ENCODE peak calls at places on chromosomes 5 and 9, in eight cellular contexts. One of them, this sample, is unnamed.

GRCh38 chr5:32276173-32276853 is 36.4 kb downstream of the MTMR12 start:
- DNase-seq in lower leg skin: no peak
- DNase-seq in HFFc6: peak; percentile 28
- DNase-seq in astrocyte of the spinal cord: peak; percentile 51
- DNase-seq in A549: no peak
- DNase-seq in astrocyte of the cerebellum: no peak
- DNase-seq in heart right ventricle: no peak
- DNase-seq in colonic mucosa: no peak
- DNase-seq in this sample: peak; percentile 69

GRCh38 chr9:109440797-109441287 is 57.3 kb downstream of the PTPN3 start:
- DNase-seq in lower leg skin: peak; percentile 77
- DNase-seq in HFFc6: peak; percentile 86
- DNase-seq in astrocyte of the spinal cord: peak; percentile 88
- DNase-seq in A549: peak; percentile 90
- DNase-seq in astrocyte of the cerebellum: peak; percentile 82
- DNase-seq in heart right ventricle: no peak
- DNase-seq in colonic mucosa: peak; percentile 50
- DNase-seq in this sample: peak; percentile 35

GRCh38 chr9:92736816-92737606 is 27.6 kb downstream of the BICD2 start:
- DNase-seq in lower leg skin: no peak
- DNase-seq in HFFc6: no peak
- DNase-seq in astrocyte of the spinal cord: peak; percentile 22
- DNase-seq in A549: no peak
- DNase-seq in astrocyte of the cerebellum: peak; percentile 5
- DNase-seq in heart right ventricle: no peak
- DNase-seq in colonic mucosa: no peak
- DNase-seq in this sample: no peak

GRCh38 chr5:113156271-113156878 is 179.8 kb downstream of the DCP2 start:
- DNase-seq in lower leg skin: no peak
- DNase-seq in HFFc6: no peak
- DNase-seq in astrocyte of the spinal cord: no peak
- DNase-seq in A549: no peak
- DNase-seq in astrocyte of the cerebellum: no peak
- DNase-seq in heart right ventricle: no peak
- DNase-seq in colonic mucosa: no peak
- DNase-seq in this sample: no peak

GRCh38 chr9:137391411-137391754 is 31.6 kb downstream of the EXD3 start:
- DNase-seq in lower leg skin: no peak
- DNase-seq in HFFc6: no peak
- DNase-seq in astrocyte of the spinal cord: no peak
- DNase-seq in A549: no peak
- DNase-seq in astrocyte of the cerebellum: no peak
- DNase-seq in heart right ventricle: peak; percentile 56
- DNase-seq in colonic mucosa: peak; percentile 88
- DNase-seq in this sample: no peak

GRCh38 chr5:80884086-80884813 is 75.9 kb upstream of the RASGRF2 start:
- DNase-seq in lower leg skin: no peak
- DNase-seq in HFFc6: no peak
- DNase-seq in astrocyte of the spinal cord: no peak
- DNase-seq in A549: no peak
- DNase-seq in astrocyte of the cerebellum: no peak
- DNase-seq in heart right ventricle: no peak
- DNase-seq in colonic mucosa: no peak
- DNase-seq in this sample: no peak

GRCh38 chr5:33641722-33642505 is 201.1 kb downstream of the TARS1 start:
- DNase-seq in lower leg skin: no peak
- DNase-seq in HFFc6: peak; percentile 87
- DNase-seq in astrocyte of the spinal cord: peak; percentile 89
- DNase-seq in A549: no peak
- DNase-seq in astrocyte of the cerebellum: peak; percentile 64
- DNase-seq in heart right ventricle: no peak
- DNase-seq in colonic mucosa: no peak
- DNase-seq in this sample: peak; percentile 80

GRCh38 chr9:93575706-93576295 is 583 bp upstream of the PHF2 start:
- DNase-seq in lower leg skin: peak; percentile 51
- DNase-seq in HFFc6: peak; percentile 15
- DNase-seq in astrocyte of the spinal cord: peak; percentile 36
- DNase-seq in A549: peak; percentile 59
- DNase-seq in astrocyte of the cerebellum: no peak
- DNase-seq in heart right ventricle: peak; percentile 53
- DNase-seq in colonic mucosa: peak; percentile 54
- DNase-seq in this sample: no peak

GRCh38 chr9:123269316-123269715 is 930 bp upstream of the STRBP start:
- DNase-seq in lower leg skin: no peak
- DNase-seq in HFFc6: no peak
- DNase-seq in astrocyte of the spinal cord: no peak
- DNase-seq in A549: no peak
- DNase-seq in astrocyte of the cerebellum: no peak
- DNase-seq in heart right ventricle: no peak
- DNase-seq in colonic mucosa: no peak
- DNase-seq in this sample: no peak

GRCh38 chr9:90365646-90366045 is 277.0 kb downstream of the DIRAS2 start:
- DNase-seq in lower leg skin: no peak
- DNase-seq in HFFc6: no peak
- DNase-seq in astrocyte of the spinal cord: no peak
- DNase-seq in A549: no peak
- DNase-seq in astrocyte of the cerebellum: no peak
- DNase-seq in heart right ventricle: no peak
- DNase-seq in colonic mucosa: no peak
- DNase-seq in this sample: no peak

GRCh38 chr9:134358026-134358967 is 32.0 kb downstream of the RXRA start:
- DNase-seq in lower leg skin: no peak
- DNase-seq in HFFc6: no peak
- DNase-seq in astrocyte of the spinal cord: peak; percentile 32
- DNase-seq in A549: no peak
- DNase-seq in astrocyte of the cerebellum: no peak
- DNase-seq in heart right ventricle: peak; percentile 73
- DNase-seq in colonic mucosa: no peak
- DNase-seq in this sample: no peak

GRCh38 chr5:78405820-78406750 is 45.7 kb downstream of the SCAMP1 start:
- DNase-seq in lower leg skin: no peak
- DNase-seq in HFFc6: peak; percentile 50
- DNase-seq in astrocyte of the spinal cord: peak; percentile 52
- DNase-seq in A549: peak; percentile 33
- DNase-seq in astrocyte of the cerebellum: no peak
- DNase-seq in heart right ventricle: no peak
- DNase-seq in colonic mucosa: no peak
- DNase-seq in this sample: no peak

GRCh38 chr5:129245489-129245888 is 150.9 kb downstream of the ISOC1 start:
- DNase-seq in lower leg skin: no peak
- DNase-seq in HFFc6: no peak
- DNase-seq in astrocyte of the spinal cord: no peak
- DNase-seq in A549: no peak
- DNase-seq in astrocyte of the cerebellum: no peak
- DNase-seq in heart right ventricle: no peak
- DNase-seq in colonic mucosa: no peak
- DNase-seq in this sample: no peak

GRCh38 chr9:1989500-1989899 is 25.6 kb upstream of the SMARCA2 start:
- DNase-seq in lower leg skin: no peak
- DNase-seq in HFFc6: no peak
- DNase-seq in astrocyte of the spinal cord: no peak
- DNase-seq in A549: no peak
- DNase-seq in astrocyte of the cerebellum: no peak
- DNase-seq in heart right ventricle: no peak
- DNase-seq in colonic mucosa: no peak
- DNase-seq in this sample: no peak

GRCh38 chr9:1996156-1996555 is 19.0 kb upstream of the SMARCA2 start:
- DNase-seq in lower leg skin: no peak
- DNase-seq in HFFc6: no peak
- DNase-seq in astrocyte of the spinal cord: no peak
- DNase-seq in A549: no peak
- DNase-seq in astrocyte of the cerebellum: no peak
- DNase-seq in heart right ventricle: no peak
- DNase-seq in colonic mucosa: no peak
- DNase-seq in this sample: no peak

GRCh38 chr9:1997646-1998045 is 17.5 kb upstream of the SMARCA2 start:
- DNase-seq in lower leg skin: no peak
- DNase-seq in HFFc6: no peak
- DNase-seq in astrocyte of the spinal cord: no peak
- DNase-seq in A549: no peak
- DNase-seq in astrocyte of the cerebellum: no peak
- DNase-seq in heart right ventricle: no peak
- DNase-seq in colonic mucosa: no peak
- DNase-seq in this sample: no peak

GRCh38 chr9:1995084-1995483 is 20.1 kb upstream of the SMARCA2 start:
- DNase-seq in lower leg skin: no peak
- DNase-seq in HFFc6: no peak
- DNase-seq in astrocyte of the spinal cord: no peak
- DNase-seq in A549: no peak
- DNase-seq in astrocyte of the cerebellum: no peak
- DNase-seq in heart right ventricle: no peak
- DNase-seq in colonic mucosa: no peak
- DNase-seq in this sample: no peak

DNA sequence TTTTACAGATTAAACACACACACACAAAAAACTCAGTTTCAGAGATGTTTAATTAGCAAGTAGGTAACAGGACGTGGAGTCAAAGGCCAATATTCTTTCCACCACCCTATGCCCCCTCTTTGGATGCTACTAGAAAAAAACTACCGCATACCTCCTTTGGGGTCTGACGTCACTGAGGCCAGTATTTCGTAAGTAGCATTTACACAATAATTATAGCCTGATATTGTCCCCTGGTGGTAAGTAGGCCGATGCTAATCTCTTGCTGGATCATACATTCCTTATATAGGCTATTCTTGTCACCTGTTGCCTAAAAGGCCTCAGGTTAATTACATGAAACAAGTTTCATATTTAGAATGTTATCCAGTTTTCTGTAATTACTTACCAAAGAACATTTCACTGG is 21.0 kb upstream of the SMARCA2 start:
- DNase-seq in lower leg skin: no peak
- DNase-seq in HFFc6: no peak
- DNase-seq in astrocyte of the spinal cord: no peak
- DNase-seq in A549: no peak
- DNase-seq in astrocyte of the cerebellum: no peak
- DNase-seq in heart right ventricle: no peak
- DNase-seq in colonic mucosa: no peak
- DNase-seq in this sample: no peak
- TF ChIP-seq CTCF in lower leg skin: no peak
- TF ChIP-seq CTCF in HFFc6: no peak
- TF ChIP-seq CTCF in astrocyte of the spinal cord: no peak
- TF ChIP-seq CTCF in A549: no peak
- TF ChIP-seq CTCF in astrocyte of the cerebellum: no peak
- TF ChIP-seq CTCF in heart right ventricle: no peak
- TF ChIP-seq CTCF in colonic mucosa: no peak
- TF ChIP-seq CTCF in this sample: no peak

DNA sequence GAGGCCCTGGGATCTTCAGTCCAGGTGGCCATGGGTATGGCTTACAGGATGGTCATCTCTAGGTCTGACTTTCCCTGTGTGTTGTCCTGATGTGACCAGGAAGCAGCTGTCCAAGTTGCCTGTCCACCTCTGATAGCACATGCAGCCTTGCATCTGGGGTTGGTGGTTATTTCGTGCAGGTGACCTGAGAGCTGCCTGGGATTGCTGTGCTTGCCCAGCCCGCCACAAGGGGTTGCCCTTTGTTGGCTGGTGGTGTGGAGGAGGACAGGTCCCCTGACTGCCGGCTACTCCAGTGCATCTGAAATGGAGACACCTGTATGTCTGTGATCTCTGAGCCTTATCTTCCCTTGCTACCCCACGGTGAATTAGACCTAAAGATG is 212.6 kb downstream of the ARHGAP26 start:
- DNase-seq in lower leg skin: no peak
- DNase-seq in HFFc6: no peak
- DNase-seq in astrocyte of the spinal cord: no peak
- DNase-seq in A549: no peak
- DNase-seq in astrocyte of the cerebellum: no peak
- DNase-seq in heart right ventricle: no peak
- DNase-seq in colonic mucosa: no peak
- DNase-seq in this sample: no peak
- TF ChIP-seq CTCF in lower leg skin: no peak
- TF ChIP-seq CTCF in HFFc6: peak; percentile 49
- TF ChIP-seq CTCF in astrocyte of the spinal cord: peak; percentile 4
- TF ChIP-seq CTCF in A549: no peak
- TF ChIP-seq CTCF in astrocyte of the cerebellum: no peak
- TF ChIP-seq CTCF in heart right ventricle: peak; percentile 6
- TF ChIP-seq CTCF in colonic mucosa: no peak
- TF ChIP-seq CTCF in this sample: peak; percentile 9

GRCh38 chr9:135440620-135441019 is 39.0 kb upstream of the PPP1R26 start:
- DNase-seq in lower leg skin: no peak
- DNase-seq in HFFc6: no peak
- DNase-seq in astrocyte of the spinal cord: no peak
- DNase-seq in A549: peak; percentile 41
- DNase-seq in astrocyte of the cerebellum: no peak
- DNase-seq in heart right ventricle: no peak
- DNase-seq in colonic mucosa: no peak
- DNase-seq in this sample: no peak
- TF ChIP-seq CTCF in lower leg skin: no peak
- TF ChIP-seq CTCF in HFFc6: peak; percentile 15
- TF ChIP-seq CTCF in astrocyte of the spinal cord: no peak
- TF ChIP-seq CTCF in A549: peak; percentile 69
- TF ChIP-seq CTCF in astrocyte of the cerebellum: no peak
- TF ChIP-seq CTCF in heart right ventricle: peak; percentile 19
- TF ChIP-seq CTCF in colonic mucosa: no peak
- TF ChIP-seq CTCF in this sample: peak; percentile 5

DNA sequence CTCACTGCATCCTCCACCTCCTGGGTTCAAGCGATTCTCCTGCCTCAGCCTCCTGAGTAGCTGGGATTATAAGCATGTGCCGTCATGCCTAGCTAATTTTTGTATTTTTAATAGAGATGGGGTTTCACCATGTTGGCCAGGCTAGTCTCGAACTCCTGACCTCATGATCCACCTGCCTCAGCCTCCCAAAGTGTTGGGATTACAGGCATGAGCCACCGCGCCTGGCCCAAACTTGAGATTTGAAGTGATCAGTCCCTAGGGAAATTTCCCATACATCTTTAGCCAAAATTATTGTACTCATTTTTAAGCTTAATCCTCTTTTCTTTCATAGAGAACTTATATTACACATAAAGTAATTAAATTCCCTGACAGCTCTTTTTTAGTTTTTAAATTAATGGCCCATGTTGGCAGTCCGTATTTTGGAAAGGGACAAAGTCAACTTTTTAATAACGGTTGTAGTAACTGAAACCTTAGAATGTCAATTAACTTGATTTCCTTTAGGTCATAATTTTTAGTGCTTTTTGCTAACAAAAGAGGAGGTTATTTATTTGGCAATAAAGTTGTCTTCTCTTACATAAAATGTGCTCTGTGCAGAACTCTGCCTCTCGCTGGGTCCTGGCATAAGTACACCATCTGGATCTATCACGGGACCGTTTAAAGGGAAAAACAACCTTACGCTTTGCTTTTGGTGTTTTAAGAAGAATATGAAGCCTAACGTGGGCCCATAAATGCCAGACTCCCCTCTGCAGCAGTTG is 142.3 kb upstream of the OTULINL start:
- DNase-seq in lower leg skin: no peak
- DNase-seq in HFFc6: no peak
- DNase-seq in astrocyte of the spinal cord: peak; percentile 37
- DNase-seq in A549: no peak
- DNase-seq in astrocyte of the cerebellum: no peak
- DNase-seq in heart right ventricle: no peak
- DNase-seq in colonic mucosa: no peak
- DNase-seq in this sample: no peak
- TF ChIP-seq CTCF in lower leg skin: no peak
- TF ChIP-seq CTCF in HFFc6: no peak
- TF ChIP-seq CTCF in astrocyte of the spinal cord: no peak
- TF ChIP-seq CTCF in A549: no peak
- TF ChIP-seq CTCF in astrocyte of the cerebellum: no peak
- TF ChIP-seq CTCF in heart right ventricle: no peak
- TF ChIP-seq CTCF in colonic mucosa: no peak
- TF ChIP-seq CTCF in this sample: no peak

This sample was measured in LNCaP clone FGC.